ENCODE peak calls at places on chromosomes 2 and 18, in five cellular contexts. L, D, P, B and S are unnamed samples.

GRCh38 chr2:64036343-64036742 is 17.1 kb upstream of the VPS54 start:
- DNase-seq in D (peak), L (peak), B (peak), P (no peak), S (peak)

GRCh38 chr2:223055836-223056235 is 3.8 kb downstream of the KCNE4 start:
- DNase-seq in D (no peak), P (no peak), B (no peak), L (peak), S (no peak)

GRCh38 chr2:83305758-83306378 is 1153.2 kb downstream of the SUCLG1 start:
- DNase-seq in P (no peak), L (no peak), D (no peak), B (no peak), S (no peak)

GRCh38 chr2:130954873-130955272 is 118.2 kb downstream of the ARHGEF4 start:
- DNase-seq in L (no peak), D (no peak), B (no peak), P (no peak), S (no peak)

GRCh38 chr18:28164772-28165483 is 12.0 kb downstream of the CDH2 start:
- DNase-seq in D (no peak), L (no peak), B (no peak), P (no peak), S (no peak)

GRCh38 chr18:9366126-9366714 is 31.6 kb downstream of the TWSG1 start:
- DNase-seq in L (peak), B (no peak), P (peak), D (peak), S (no peak)

GRCh38 chr2:68458962-68459361 is 8.1 kb downstream of the FBXO48 start:
- DNase-seq in L (peak), D (peak), B (no peak), P (no peak), S (no peak)

GRCh38 chr2:19648583-19648982 is 253.2 kb downstream of the TTC32 start:
- DNase-seq in D (peak), B (no peak), L (peak), P (no peak), S (no peak)

GRCh38 chr2:102057502-102058292 is 65.9 kb downstream of the IL1R2 start:
- DNase-seq in L (peak), D (peak), B (no peak), P (no peak), S (no peak)

GRCh38 chr2:155830817-155831579 is 501.5 kb downstream of the NR4A2 start:
- DNase-seq in D (no peak), L (peak), P (no peak), B (no peak), S (no peak)

GRCh38 chr2:124815386-124815785 is 790.3 kb downstream of the CNTNAP5 start:
- DNase-seq in P (no peak), L (no peak), D (no peak), B (no peak), S (no peak)
- H3K4me3 ChIP-seq in P (no peak), L (no peak), D (no peak), B (no peak), S (no peak)

GRCh38 chr2:237628482-237629187 is 1.2 kb downstream of the LRRFIP1 start:
- DNase-seq in P (no peak), L (no peak), B (no peak), D (no peak), S (no peak)
- H3K4me3 ChIP-seq in P (peak), L (peak), B (no peak), D (peak), S (no peak)

GRCh38 chr2:192697880-192698279 is 503.1 kb upstream of the TMEFF2 start:
- DNase-seq in B (no peak), L (no peak), D (no peak), P (no peak), S (no peak)

GRCh38 chr2:192700934-192701333 is 506.2 kb upstream of the TMEFF2 start:
- DNase-seq in L (no peak), D (no peak), B (no peak), P (no peak), S (no peak)

DNA sequence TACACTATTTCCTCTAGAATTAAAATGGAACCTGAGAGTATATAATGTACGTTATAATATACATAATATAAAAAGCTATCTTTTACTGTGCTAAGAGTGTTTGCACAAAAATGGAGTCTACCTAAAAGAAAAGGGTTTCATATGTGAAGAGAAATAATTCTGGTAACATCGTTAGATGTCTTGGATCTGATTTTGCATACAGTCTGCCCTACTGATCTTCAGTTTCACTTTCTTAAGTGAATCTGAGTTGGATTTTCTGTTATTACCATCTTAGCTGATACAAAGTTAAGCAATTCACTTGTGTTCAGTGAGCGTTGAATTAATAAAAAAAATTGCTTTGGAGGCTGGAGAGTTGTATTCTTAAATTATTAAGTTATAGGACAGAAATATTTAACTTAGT is 502.1 kb upstream of the TMEFF2 start:
- DNase-seq in D (no peak), P (no peak), B (no peak), L (no peak), S (no peak)
- H3K4me3 ChIP-seq in D (no peak), P (no peak), B (no peak), L (no peak), S (no peak)

GRCh38 chr2:109242654-109243331 is 113.8 kb downstream of the SH3RF3 start:
- DNase-seq in B (no peak), D (peak), P (no peak), L (peak), S (no peak)
- H3K4me3 ChIP-seq in B (no peak), D (no peak), P (no peak), L (no peak), S (no peak)

GRCh38 chr2:168035458-168035857 is 211.9 kb downstream of the STK39 start:
- DNase-seq in D (no peak), P (no peak), B (no peak), L (no peak), S (no peak)
- H3K4me3 ChIP-seq in D (no peak), P (no peak), B (no peak), L (no peak), S (no peak)

GRCh38 chr2:44291281-44292248 is 16.3 kb downstream of the SLC3A1 start:
- DNase-seq in B (no peak), P (peak), D (peak), L (peak), S (no peak)
- H3K4me3 ChIP-seq in B (no peak), P (no peak), D (no peak), L (no peak), S (no peak)

GRCh38 chr2:69701100-69701945 is 40.6 kb upstream of the ANXA4 start:
- DNase-seq in P (no peak), L (no peak), B (no peak), D (no peak), S (no peak)
- H3K4me3 ChIP-seq in P (no peak), L (no peak), B (no peak), D (no peak), S (no peak)

DNA sequence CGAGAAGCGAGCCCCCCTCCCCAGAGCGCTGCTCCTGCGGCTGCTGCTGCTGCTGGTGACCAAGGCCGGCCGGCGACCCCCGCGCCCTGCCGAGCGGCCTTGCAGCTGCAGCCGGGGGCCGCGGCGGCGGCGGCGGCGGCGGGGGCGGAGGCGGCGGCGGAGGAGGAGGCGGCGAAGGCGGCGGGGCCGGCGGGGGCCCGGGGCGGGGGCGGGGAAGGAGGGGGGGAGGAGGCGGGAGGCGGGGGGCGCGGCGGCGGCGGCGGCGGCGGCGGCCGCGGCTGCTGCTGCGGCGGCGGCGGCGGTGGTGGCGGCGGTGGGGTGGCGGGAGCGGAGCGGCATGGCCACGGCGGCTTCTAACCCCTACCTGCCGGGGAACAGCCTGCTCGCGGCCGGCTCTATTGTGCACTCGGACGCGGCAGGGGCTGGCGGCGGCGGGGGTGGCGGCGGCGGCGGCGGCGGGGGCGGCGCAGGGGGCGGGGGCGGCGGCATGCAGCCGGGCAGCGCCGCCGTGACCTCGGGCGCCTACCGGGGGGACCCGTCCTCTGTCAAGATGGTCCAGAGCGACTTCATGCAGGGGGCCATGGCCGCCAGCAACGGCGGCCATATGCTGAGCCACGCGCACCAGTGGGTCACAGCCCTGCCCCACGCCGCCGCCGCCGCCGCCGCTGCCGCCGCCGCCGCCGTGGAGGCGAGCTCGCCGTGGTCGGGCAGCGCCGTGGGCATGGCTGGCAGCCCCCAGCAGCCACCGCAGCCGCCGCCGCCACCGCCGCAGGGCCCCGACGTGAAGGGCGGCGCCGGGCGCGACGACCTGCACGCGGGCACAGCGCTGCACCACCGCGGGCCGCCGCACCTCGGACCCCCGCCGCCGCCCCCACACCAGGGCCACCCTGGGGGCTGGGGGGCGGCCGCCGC is 1.5 kb downstream of the POU3F3 start:
- DNase-seq in B (no peak), L (no peak), P (peak), D (no peak), S (no peak)
- H3K4me3 ChIP-seq in B (no peak), L (no peak), P (peak), D (no peak), S (no peak)